ENCODE peak calls at places on chromosome 16, in six cellular contexts. N, C, S, R, H and T are unnamed samples.

GRCh38 chr16:80208015-80208414 is 332.8 kb upstream of the DYNLRB2 start:
- DNase-seq in S (no peak), N (no peak), C (no peak), H (no peak), R (no peak), T (no peak)

GRCh38 chr16:88681709-88682451 is 4.4 kb downstream of the SNAI3 start:
- DNase-seq in C (no peak), N (peak; percentile 65), H (no peak), R (peak; percentile 65), S (peak; percentile 28), T (peak; percentile 41)

GRCh38 chr16:27742333-27742732 is 192.4 kb downstream of the KATNIP start:
- DNase-seq in S (no peak), H (no peak), R (no peak), C (no peak), N (no peak), T (no peak)

GRCh38 chr16:2027024-2028010 is 615 bp downstream of the NHERF2 start:
- DNase-seq in C (no peak), S (peak; percentile 64), R (no peak), H (peak; percentile 43), N (peak; percentile 28), T (no peak)

GRCh38 chr16:54291981-54292487 is 5.4 kb upstream of the IRX3 start:
- DNase-seq in N (no peak), S (peak; percentile 40), R (no peak), C (no peak), H (no peak), T (no peak)

GRCh38 chr16:79980650-79981521 is 380.3 kb upstream of the MAF start:
- DNase-seq in S (peak; percentile 11), C (no peak), H (no peak), R (no peak), N (no peak), T (no peak)

GRCh38 chr16:879461-879861 is 78.9 kb upstream of the GNG13 start:
- DNase-seq in R (peak; percentile 49), C (no peak), N (no peak), H (no peak), S (no peak), T (no peak)

GRCh38 chr16:78045865-78046581 is 23.7 kb downstream of the CLEC3A start:
- DNase-seq in H (peak; percentile 36), S (peak; percentile 65), N (peak; percentile 75), C (peak; percentile 4), R (no peak), T (peak; percentile 28)

GRCh38 chr16:53840472-53840871 is 136.5 kb downstream of the FTO start:
- DNase-seq in N (no peak), C (no peak), H (no peak), R (no peak), S (no peak), T (no peak)

GRCh38 chr16:15874745-15875314 is 13.6 kb downstream of the CEP20 start:
- DNase-seq in C (peak; percentile 52), H (peak; percentile 87), S (peak; percentile 64), N (peak; percentile 80), R (peak; percentile 65), T (peak; percentile 68)

GRCh38 chr16:30903596-30903995 is 7.2 kb downstream of the CTF1 start:
- DNase-seq in C (no peak), N (no peak), R (no peak), H (peak; percentile 35), S (no peak), T (no peak)

GRCh38 chr16:30903002-30903401 is 6.6 kb downstream of the CTF1 start:
- DNase-seq in S (no peak), N (no peak), H (no peak), C (no peak), R (no peak), T (no peak)

GRCh38 chr16:30902070-30902972 is 5.9 kb downstream of the CTF1 start:
- DNase-seq in R (peak; percentile 87), H (peak; percentile 77), N (peak; percentile 58), C (no peak), S (peak; percentile 64), T (peak; percentile 64)

GRCh38 chr16:30901201-30902069 is 5.0 kb downstream of the CTF1 start:
- DNase-seq in N (no peak), C (no peak), S (no peak), H (peak; percentile 42), R (no peak), T (no peak)

DNA sequence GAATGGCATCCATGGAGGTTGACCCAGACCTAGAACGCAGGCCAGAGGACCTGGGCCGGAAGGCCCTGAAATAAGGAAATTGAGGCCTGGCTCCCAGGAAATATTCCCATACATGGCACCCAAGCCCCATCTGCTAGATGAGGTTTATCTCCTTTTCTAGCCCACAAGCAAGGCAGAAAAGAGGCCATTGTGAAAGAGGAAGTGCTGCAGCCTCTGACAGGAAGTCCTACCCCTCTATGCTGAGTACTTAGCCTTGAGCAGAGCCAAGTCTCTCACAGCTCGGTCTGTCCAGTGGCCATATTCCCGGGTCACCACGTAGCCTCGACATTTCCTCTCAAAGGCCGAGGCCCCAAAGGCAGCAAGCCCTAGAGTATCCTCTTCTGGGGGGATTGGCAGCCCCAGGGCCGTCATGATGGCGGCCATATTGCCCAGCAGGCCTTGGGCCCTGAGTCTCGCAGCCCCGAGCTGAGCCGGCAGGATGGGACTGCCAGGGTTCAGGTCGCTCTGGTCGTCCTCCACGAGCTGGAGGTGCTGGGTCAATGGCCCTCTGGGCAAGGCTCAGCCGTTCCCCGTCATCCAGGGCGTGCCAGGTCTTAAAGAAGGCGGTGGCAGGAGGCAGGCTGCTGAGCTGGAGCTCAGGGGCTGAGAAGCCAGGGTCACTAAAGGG is 7.8 kb downstream of the CTF1 start:
- DNase-seq in S (no peak), R (no peak), H (no peak), N (no peak), C (no peak), T (no peak)
- H3K27ac ChIP-seq in S (no peak overlapping the region), R (peak overlapping the region; percentile 88), H (no peak overlapping the region), N (peak overlapping the region; percentile 3), C (no peak overlapping the region), T (no peak overlapping the region)

GRCh38 chr16:30775131-30775380 is 11.9 kb downstream of the ZNF629 start:
- DNase-seq in R (no peak), H (no peak), N (no peak), C (no peak), S (no peak), T (no peak)

GRCh38 chr16:30775381-30776099 is 11.5 kb downstream of the ZNF629 start:
- DNase-seq in N (peak; percentile 92), C (no peak), H (peak; percentile 88), S (peak; percentile 80), R (peak; percentile 89), T (peak; percentile 74)

GRCh38 chr16:30773826-30774225 is 11.7 kb downstream of the RNF40 start:
- DNase-seq in R (no peak), N (no peak), C (no peak), H (no peak), S (no peak), T (no peak)

GRCh38 chr16:30771726-30772125 is 9.6 kb downstream of the RNF40 start:
- DNase-seq in H (no peak), R (no peak), N (no peak), S (no peak), C (no peak), T (no peak)

DNA sequence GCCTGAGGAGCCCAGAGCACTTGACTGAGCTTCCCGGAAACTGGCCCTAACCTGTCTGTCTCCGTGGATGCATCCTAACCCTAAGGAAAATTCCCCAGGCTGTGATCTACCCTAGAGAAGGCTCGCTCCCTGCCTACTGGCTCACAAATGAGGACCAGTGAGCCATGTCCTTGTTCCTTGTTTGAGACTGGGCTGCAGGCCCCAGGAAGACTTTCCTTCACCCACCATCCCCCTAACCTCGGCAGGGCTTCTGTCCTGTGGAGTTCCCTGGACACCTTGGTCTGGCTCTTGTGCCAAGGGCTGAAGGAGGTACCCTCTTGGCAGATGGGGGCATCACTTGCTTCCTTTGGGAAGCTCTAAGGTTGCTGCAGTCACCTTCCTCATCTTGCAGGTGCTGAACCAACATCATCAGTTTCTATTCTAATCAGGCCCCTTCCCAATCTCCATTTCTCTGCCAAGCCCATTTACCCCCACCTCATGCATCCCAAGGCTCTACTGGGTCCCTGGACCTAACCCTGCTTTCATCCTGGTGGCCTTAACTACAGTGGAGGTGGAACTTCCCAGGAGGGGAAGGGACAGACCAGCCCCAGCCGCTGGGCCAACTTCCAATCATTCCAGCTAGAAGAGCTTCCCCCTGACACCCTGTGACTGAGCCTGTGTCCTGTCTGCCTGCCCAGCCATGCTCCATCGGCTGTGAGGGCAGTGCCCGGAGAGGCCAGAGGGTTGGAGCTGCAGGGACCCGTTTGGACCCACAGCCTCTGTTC is 12.4 kb downstream of the RNF40 start:
- DNase-seq in N (no peak), S (no peak), H (no peak), R (no peak), C (no peak), T (no peak)
- H3K27ac ChIP-seq in N (peak overlapping the region; percentile 77), S (peak overlapping the region; percentile 77), H (peak overlapping the region; percentile 91), R (peak overlapping the region; percentile 94), C (peak overlapping the region; percentile 52), T (no peak overlapping the region)

GRCh38 chr16:23949630-23950290 is 114.0 kb downstream of the PRKCB start:
- DNase-seq in S (no peak), H (no peak), C (no peak), R (no peak), N (no peak), T (no peak)
- H3K27ac ChIP-seq in S (no peak overlapping the region), H (no peak overlapping the region), C (no peak overlapping the region), R (no peak overlapping the region), N (no peak overlapping the region), T (no peak overlapping the region)

DNA sequence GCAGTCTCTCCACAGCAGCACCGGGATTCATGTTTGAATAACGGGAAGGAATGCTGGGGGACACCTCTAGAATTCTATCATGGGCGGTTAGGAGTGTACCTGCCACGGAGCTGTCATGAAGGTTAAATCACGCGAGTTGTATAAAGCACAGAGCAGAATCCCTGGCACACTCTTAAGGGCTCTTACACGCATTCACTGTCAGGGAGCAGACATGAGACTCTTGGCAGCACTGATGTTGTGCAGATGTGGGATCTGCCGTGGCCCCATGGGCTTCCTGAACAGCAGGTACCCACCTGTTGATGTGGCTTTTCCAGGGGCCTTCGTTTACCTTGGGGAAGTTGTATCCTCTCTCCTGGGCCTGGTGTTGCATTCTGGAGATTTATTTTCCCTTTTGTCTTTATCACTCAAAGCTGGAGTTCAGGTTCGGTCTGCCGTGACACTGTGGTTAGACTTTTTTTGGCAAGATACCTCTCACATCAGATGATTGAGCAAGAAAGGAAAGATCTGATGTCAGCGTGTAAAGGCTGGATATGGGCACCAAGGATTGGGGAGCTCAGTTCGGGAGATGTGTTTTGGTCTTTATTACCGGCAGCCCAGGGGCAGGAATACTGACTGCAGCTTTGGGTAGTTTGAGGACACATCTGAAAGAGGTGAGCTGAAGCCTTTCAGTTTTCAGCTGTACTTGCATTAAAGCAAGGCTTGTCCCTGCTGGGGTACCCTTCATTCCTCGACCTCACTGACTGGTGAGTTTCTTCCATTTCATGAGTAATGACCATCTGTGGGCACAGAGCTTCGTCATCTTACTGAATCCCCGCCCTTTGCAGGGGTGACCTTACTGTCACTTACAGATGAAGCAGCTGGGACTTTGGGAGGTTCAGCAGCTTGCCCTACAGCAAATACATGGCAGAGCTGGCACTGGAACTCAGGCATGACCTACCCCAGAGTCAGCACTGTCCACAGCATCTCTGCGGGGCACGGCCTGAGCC is 19.3 kb downstream of the KNOP1 start:
- DNase-seq in N (no peak), H (no peak), C (no peak), R (peak; percentile 8), S (peak; percentile 65), T (no peak)
- H3K27ac ChIP-seq in N (peak overlapping the region; percentile 66), H (no peak overlapping the region), C (peak overlapping the region; percentile 21), R (peak overlapping the region; percentile 47), S (no peak overlapping the region), T (no peak overlapping the region)